ENCODE peak calls at places on chromosomes 16 and 17, in eight cellular contexts. Q is retinal pigment epithelial cell, H is breast epithelium, C is astrocyte, I is fibroblast of mammary gland, J is epithelial cell of proximal tubule, U is AG10803, X is heart left ventricle. W is an unnamed sample.

GRCh38 chr17:75476274-75476673 is 19.8 kb downstream of the TMEM94 start:
- DNase-seq in Q (no peak), H (no peak), C (peak; percentile 29), I (peak; percentile 26), J (no peak), U (peak; percentile 11), X (no peak), W (peak; percentile 49)

GRCh38 chr16:87948119-87948545 is 3.1 kb upstream of the BANP start:
- DNase-seq in Q (no peak), H (no peak), C (no peak), I (no peak), J (no peak), U (no peak), X (no peak), W (no peak)

GRCh38 chr17:43570518-43570928 is 24.4 kb upstream of the ETV4 start:
- DNase-seq in Q (no peak), H (no peak), C (peak; percentile 77), I (peak; percentile 93), J (no peak), U (peak; percentile 68), X (no peak), W (peak; percentile 30)

GRCh38 chr16:51239196-51239595 is 88.1 kb upstream of the SALL1 start:
- DNase-seq in Q (no peak), H (no peak), C (no peak), I (no peak), J (no peak), U (no peak), X (no peak), W (no peak)

GRCh38 chr17:41710472-41711090 is 1.6 kb upstream of the GAST start:
- DNase-seq in Q (no peak), H (no peak), C (peak; percentile 89), I (peak; percentile 95), J (peak; percentile 52), U (peak; percentile 67), X (no peak), W (peak; percentile 91)

GRCh38 chr17:76132574-76133338 is 8.3 kb downstream of the FOXJ1 start:
- DNase-seq in Q (no peak), H (no peak), C (no peak), I (no peak), J (no peak), U (no peak), X (no peak), W (no peak)

GRCh38 chr16:54923055-54923473 is 7.6 kb upstream of the IRX5 start:
- DNase-seq in Q (no peak), H (no peak), C (no peak), I (peak; percentile 44), J (no peak), U (no peak), X (no peak), W (peak; percentile 9)

GRCh38 chr17:74807925-74808324 is 31.8 kb upstream of the NAT9 start:
- DNase-seq in Q (no peak), H (no peak), C (no peak), I (no peak), J (no peak), U (no peak), X (no peak), W (peak; percentile 7)

GRCh38 chr17:47708312-47708863 is 14.4 kb downstream of the TBKBP1 start:
- DNase-seq in Q (no peak), H (no peak), C (no peak), I (no peak), J (no peak), U (no peak), X (no peak), W (no peak)
- H3K4me3 ChIP-seq in Q (no peak overlapping the region), H (peak overlapping the region; percentile 15), C (no peak overlapping the region), I (peak overlapping the region; percentile 7), J (no peak overlapping the region), U (no peak overlapping the region), X (peak overlapping the region; percentile 59), W (no peak overlapping the region)

GRCh38 chr17:46037722-46038255 is 38.7 kb downstream of the STH start:
- DNase-seq in Q (no peak), H (no peak), C (no peak), I (no peak), J (no peak), U (no peak), X (no peak), W (no peak)
- TF ChIP-seq CTCF in Q (no peak), H (no peak), C (no peak), I (no peak), J (no peak), U (no peak), X (no peak), W (no peak)

DNA sequence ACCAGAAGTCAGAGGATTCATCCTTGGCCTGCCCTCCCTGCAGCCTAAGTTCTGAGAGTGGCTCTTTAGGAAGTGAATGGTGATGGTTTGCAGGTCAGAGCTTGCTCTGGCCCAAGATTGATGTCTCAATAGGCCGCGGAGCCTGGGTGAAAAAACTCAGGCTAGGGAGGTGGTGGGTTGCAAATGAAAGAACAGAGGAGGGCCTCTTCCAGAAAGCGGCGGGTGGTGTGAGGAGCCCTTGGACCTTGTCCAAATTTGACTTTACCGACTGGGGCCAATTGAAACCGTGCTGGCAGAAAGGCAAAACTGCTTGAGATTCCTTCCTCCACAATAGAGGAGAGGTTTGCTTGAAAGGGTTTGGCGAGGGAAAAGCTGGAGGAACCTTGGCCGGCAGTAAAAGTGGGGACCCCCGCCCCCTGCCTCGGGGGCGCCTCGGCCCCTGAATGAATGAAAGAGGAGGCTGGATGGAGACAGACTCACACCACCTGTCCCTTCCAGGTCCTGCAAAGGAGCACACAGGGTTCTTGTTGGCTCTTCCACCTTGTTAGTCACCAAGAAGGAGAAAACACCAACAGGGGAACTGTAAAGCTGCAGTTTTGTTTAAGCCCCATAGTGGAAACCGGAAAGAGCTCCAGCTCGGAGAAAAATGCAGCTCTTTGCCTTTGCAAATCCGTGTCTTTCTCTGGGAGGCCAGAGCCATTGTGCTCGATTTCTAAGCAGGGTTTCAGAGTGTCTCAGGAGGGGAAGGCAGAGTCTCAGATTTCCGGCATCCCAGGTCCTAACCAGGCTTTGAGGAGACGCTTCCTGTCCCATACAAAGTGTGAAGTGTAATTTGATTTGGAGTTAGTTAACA is 331.4 kb downstream of the SEC14L1 start:
- DNase-seq in Q (no peak), H (no peak), C (peak; percentile 76), I (peak; percentile 71), J (no peak), U (peak; percentile 73), X (no peak), W (peak; percentile 90)
- H3K4me3 ChIP-seq in Q (no peak overlapping the region), H (no peak overlapping the region), C (no peak overlapping the region), I (no peak overlapping the region), J (no peak overlapping the region), U (no peak overlapping the region), X (peak overlapping the region; percentile 13), W (no peak overlapping the region)

DNA sequence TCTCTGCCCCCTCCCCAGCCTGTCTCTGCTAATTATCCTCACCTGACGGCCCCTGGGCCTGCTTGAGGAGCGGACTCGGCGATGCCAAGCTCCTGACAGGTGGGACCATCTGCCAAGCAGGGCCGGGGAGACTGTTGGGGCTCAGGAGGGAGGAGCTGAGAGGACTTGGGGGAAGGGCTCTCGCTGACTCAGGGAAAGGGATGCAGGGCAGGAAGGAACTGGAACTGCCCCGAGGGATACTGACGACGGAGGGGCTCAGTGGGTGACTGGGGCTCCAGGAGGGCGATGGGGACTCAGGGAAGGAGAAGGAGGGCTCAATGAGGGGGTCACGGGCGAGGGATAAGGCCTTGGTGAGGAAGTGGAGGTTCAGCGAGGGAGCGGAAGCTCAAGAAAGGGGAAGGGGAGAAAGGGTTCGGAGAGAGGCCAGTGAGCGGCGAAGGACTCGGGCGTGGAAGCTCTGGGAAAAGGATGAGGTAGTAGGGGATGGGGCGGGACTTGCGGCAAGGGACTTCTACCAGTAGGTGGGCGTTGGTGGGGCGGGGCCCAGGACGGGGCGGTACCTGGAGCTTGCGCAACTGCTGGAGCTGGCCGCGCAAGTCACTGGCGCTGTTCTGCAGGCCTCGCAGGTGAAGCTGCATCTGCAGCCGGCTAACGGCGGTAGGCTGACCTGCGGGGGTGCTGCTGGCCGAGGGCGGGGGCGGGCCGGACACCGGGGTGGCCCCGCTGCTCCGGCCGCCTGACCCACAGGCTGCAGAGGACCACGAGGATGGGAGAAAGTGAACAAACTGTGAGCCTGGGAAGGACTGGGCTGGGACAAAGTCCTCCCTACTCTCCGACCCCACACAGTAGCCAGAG is 46.5 kb downstream of the SRCIN1 start:
- DNase-seq in Q (no peak), H (peak; percentile 76), C (peak; percentile 7), I (peak; percentile 74), J (peak; percentile 36), U (peak; percentile 24), X (peak; percentile 76), W (peak; percentile 33)
- TF ChIP-seq CTCF in Q (no peak), H (no peak), C (no peak), I (no peak), J (no peak), U (no peak), X (no peak), W (no peak)

GRCh38 chr17:47952181-47953021 is 5.3 kb downstream of the PRR15L start:
- DNase-seq in Q (no peak), H (no peak), C (no peak), I (no peak), J (no peak), U (no peak), X (no peak), W (no peak)
- H3K4me3 ChIP-seq in Q (no peak overlapping the region), H (no peak overlapping the region), C (no peak overlapping the region), I (no peak overlapping the region), J (no peak overlapping the region), U (no peak overlapping the region), X (no peak overlapping the region), W (no peak overlapping the region)

DNA sequence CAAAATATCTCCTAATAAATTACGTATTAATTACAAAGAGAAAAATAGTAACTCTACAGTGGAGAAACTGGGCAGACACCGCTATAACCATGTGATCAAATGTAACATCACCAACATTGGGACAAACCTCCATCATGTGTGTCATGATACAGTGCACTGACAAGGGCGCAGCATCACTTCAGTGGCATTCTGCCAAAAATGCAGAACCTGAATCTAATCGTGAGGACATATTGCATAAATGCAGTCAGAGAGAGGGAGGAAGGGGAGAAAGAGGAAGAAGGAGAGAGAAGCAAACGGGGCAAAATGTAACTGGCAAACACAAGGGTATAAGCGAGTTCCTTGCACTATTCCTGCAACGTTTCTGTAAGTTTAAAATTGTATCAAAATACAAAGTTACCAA is 74.2 kb upstream of the MARCHF10 start:
- DNase-seq in Q (no peak), H (no peak), C (no peak), I (no peak), J (no peak), U (no peak), X (no peak), W (no peak)
- TF ChIP-seq CTCF in Q (no peak), H (no peak), C (no peak), I (no peak), J (no peak), U (no peak), X (no peak), W (no peak)

GRCh38 chr17:17751996-17752821 is 71.0 kb downstream of the RAI1 start:
- DNase-seq in Q (peak; percentile 70), H (peak; percentile 98), C (peak; percentile 85), I (peak; percentile 88), J (no peak), U (peak; percentile 92), X (peak; percentile 95), W (peak; percentile 92)
- H3K4me3 ChIP-seq in Q (peak overlapping the region; percentile 51), H (peak overlapping the region; percentile 58), C (peak overlapping the region; percentile 57), I (peak overlapping the region; percentile 60), J (peak overlapping the region; percentile 73), U (peak overlapping the region; percentile 65), X (peak overlapping the region; percentile 56), W (peak overlapping the region; percentile 36)